ENCODE peak calls at places on chromosome 11, in seven cellular contexts. R is AG04450; M is activated T-cell treated with anti-CD3 and anti-CD28 coated beads, Interleukin-2, amount 50 U/mL, for 72 hours; I is MV-4-11; O is naive thymus-derived CD8-positive, alpha-beta T cell; F is NCI-H1694; B is DMS153. Z is an unnamed sample.

GRCh38 chr11:120400564-120401364 is 64.6 kb downstream of the ARHGEF12 start:
- DNase-seq in I (peak; percentile 90), B (peak; percentile 33), F (no peak), R (peak; percentile 94), O (no peak), M (no peak), Z (no peak)

GRCh38 chr11:720642-721346 is 14.8 kb downstream of the EPS8L2 start:
- DNase-seq in M (no peak), R (no peak), O (peak; percentile 25), F (no peak), B (peak; percentile 54), I (no peak), Z (no peak)

GRCh38 chr11:117618956-117619355 is 178.1 kb downstream of the DSCAML1 start:
- DNase-seq in M (no peak), B (peak; percentile 36), R (no peak), I (no peak), O (no peak), F (peak; percentile 86), Z (no peak)

GRCh38 chr11:119339581-119340334 is 925 bp downstream of the C1QTNF5 start:
- DNase-seq in R (no peak), M (peak; percentile 63), B (no peak), I (no peak), O (no peak), F (no peak), Z (no peak)

GRCh38 chr11:75872887-75873416 is 57.9 kb downstream of the UVRAG start:
- DNase-seq in M (no peak), F (no peak), I (no peak), R (no peak), B (no peak), O (no peak), Z (no peak)

GRCh38 chr11:59012942-59013256 is 73.2 kb upstream of the GLYATL1B start:
- DNase-seq in B (no peak), O (no peak), R (no peak), F (no peak), M (no peak), I (peak; percentile 63), Z (no peak)

GRCh38 chr11:2587132-2587930 is 112.5 kb downstream of the KCNQ1OT1 start:
- DNase-seq in M (no peak), B (no peak), R (no peak), I (no peak), F (no peak), O (no peak), Z (no peak)

GRCh38 chr11:35260342-35260985 is 121.5 kb downstream of the CD44 start:
- DNase-seq in F (no peak), R (peak; percentile 72), B (no peak), O (no peak), I (no peak), M (no peak), Z (no peak)

GRCh38 chr11:103920449-103920848 is 116.0 kb upstream of the DDI1 start:
- DNase-seq in R (peak; percentile 34), I (no peak), M (no peak), O (no peak), B (no peak), F (no peak), Z (no peak)

GRCh38 chr11:102341844-102342318 is 5.1 kb upstream of the BIRC2 start:
- DNase-seq in I (peak; percentile 62), R (peak; percentile 68), M (peak; percentile 76), F (peak; percentile 38), B (peak; percentile 32), O (peak; percentile 69), Z (peak; percentile 69)

GRCh38 chr11:65646921-65647701 is 9.2 kb downstream of the SIPA1 start:
- DNase-seq in B (peak; percentile 18), R (no peak), I (no peak), M (no peak), O (no peak), F (no peak), Z (no peak)